ENCODE peak calls at places on chromosome 1, in seven cellular contexts. J is cardiac fibroblast; L is AG08395; N is activated effector memory CD4-positive, alpha-beta T cell treated with Interleukin-2 at 50 U/mL for 16 hours; P is endothelial cell; Z is H4; U is mammary epithelial cell. M is an unnamed sample.

GRCh38 chr1:153122831-153123421 is 9.6 kb upstream of the SPRR2F start:
- DNase-seq in J (no peak), L (no peak), N (no peak), P (peak), Z (peak), U (peak), M (peak)

GRCh38 chr1:157523774-157524501 is 28.4 kb downstream of the FCRL5 start:
- DNase-seq in J (no peak), L (no peak), N (no peak), P (no peak), Z (no peak), U (no peak), M (no peak)

GRCh38 chr1:91755176-91755575 is 130.8 kb downstream of the TGFBR3 start:
- DNase-seq in J (no peak), L (peak), N (no peak), P (no peak), Z (no peak), U (no peak), M (no peak)

GRCh38 chr1:170661646-170662411 is 2.1 kb upstream of the PRRX1 start:
- DNase-seq in J (peak), L (peak), N (no peak), P (no peak), Z (no peak), U (no peak), M (peak)

GRCh38 chr1:113721010-113721409 is 38.3 kb downstream of the PHTF1 start:
- DNase-seq in J (no peak), L (no peak), N (no peak), P (no peak), Z (no peak), U (no peak), M (no peak)

GRCh38 chr1:167090289-167090942 is at the start of gene GPA33:
- DNase-seq in J (no peak), L (no peak), N (no peak), P (no peak), Z (no peak), U (no peak), M (no peak)

GRCh38 chr1:70043806-70044205 is 161.6 kb downstream of the LRRC40 start:
- DNase-seq in J (peak), L (peak), N (no peak), P (no peak), Z (peak), U (peak), M (no peak)

GRCh38 chr1:97245682-97246081 is 524.1 kb downstream of the PTBP2 start:
- DNase-seq in J (peak), L (peak), N (no peak), P (no peak), Z (no peak), U (no peak), M (no peak)

GRCh38 chr1:211469938-211470529 is 21.9 kb downstream of the RD3 start:
- DNase-seq in J (peak), L (peak), N (peak), P (peak), Z (peak), U (peak), M (peak)